ENCODE peak calls at places on chromosomes 1 and 21, in seven cellular contexts. M is CD4-positive, alpha-beta T cell; U is stomach; E is aorta; P is tibial artery; Z is GM23248; I is CD8-positive, alpha-beta T cell. C is an unnamed sample. For H3K9me3, the result is how much of the 10 kb centered on the place peaks cover.

GRCh38 chr1:20732071-20732587 is 374 bp downstream of the SH2D5 start:
- DNase-seq in U (peak), I (peak), P (no peak), Z (peak), M (peak), E (no peak), C (peak)

GRCh38 chr1:182806015-182806678 is 16.6 kb downstream of the NPL start:
- DNase-seq in M (no peak), Z (no peak), I (no peak), U (no peak), E (no peak), P (no peak), C (no peak)

GRCh38 chr1:231807498-231807897 is 180.9 kb downstream of the DISC1 start:
- DNase-seq in P (no peak), I (no peak), Z (peak), E (no peak), M (no peak), U (no peak), C (no peak)

GRCh38 chr1:23013657-23014056 is 2.0 kb downstream of the TEX46 start:
- DNase-seq in Z (no peak), M (no peak), U (no peak), I (no peak), E (no peak), P (no peak), C (no peak)

GRCh38 chr1:111990026-111990877 is 784 bp upstream of the KCND3 start:
- DNase-seq in Z (peak), E (peak), P (peak), I (no peak), U (peak), M (no peak), C (no peak)

GRCh38 chr1:8911416-8912309 is 33.2 kb upstream of the ENO1 start:
- DNase-seq in U (no peak), P (no peak), E (no peak), I (no peak), Z (no peak), M (no peak), C (no peak)

GRCh38 chr1:229005556-229005955 is 265.4 kb upstream of the RAB4A start:
- DNase-seq in I (no peak), M (no peak), P (no peak), Z (no peak), E (no peak), U (no peak), C (no peak)

GRCh38 chr1:52328615-52329014 is 37.4 kb downstream of the CC2D1B start:
- DNase-seq in Z (no peak), U (no peak), I (no peak), P (no peak), M (no peak), E (no peak), C (no peak)

GRCh38 chr1:66316464-66317155 is 217.3 kb upstream of the SGIP1 start:
- DNase-seq in U (no peak), E (no peak), I (no peak), Z (peak), P (no peak), M (no peak), C (no peak)

GRCh38 chr1:170010443-170010842 is 64.1 kb downstream of the KIFAP3 start:
- DNase-seq in E (no peak), I (no peak), M (no peak), P (peak), Z (peak), U (no peak), C (no peak)

GRCh38 chr1:61836649-61837048 is 94.4 kb downstream of the PATJ start:
- DNase-seq in P (peak), U (no peak), I (no peak), M (no peak), E (no peak), Z (no peak), C (no peak)

DNA sequence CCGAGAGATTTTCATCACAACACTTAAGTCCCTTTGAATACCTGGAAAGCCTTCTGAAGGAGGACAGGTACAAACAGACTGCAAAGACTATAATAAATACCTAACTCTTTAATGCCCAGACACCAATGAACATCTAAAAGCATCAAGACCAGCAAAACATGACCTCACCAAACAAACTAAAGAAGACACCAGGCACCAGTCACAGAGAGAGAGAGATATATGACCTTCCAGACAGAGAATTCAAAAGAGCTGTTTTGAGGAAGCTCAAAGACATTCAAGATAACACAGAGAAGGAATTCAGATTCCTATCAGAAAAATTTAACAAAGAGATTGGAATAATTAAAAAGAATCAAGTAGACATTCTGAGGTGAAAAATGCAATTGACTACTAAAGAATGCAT is 50.6 kb upstream of the ACADM start:
- DNase-seq in M (no peak), I (no peak), U (no peak), E (no peak), P (no peak), Z (no peak), C (no peak)
- H3K9me3 ChIP-seq in M (under half), I (under half), U (under half), E (under half), P (under half), Z (under half), C (under half)

DNA sequence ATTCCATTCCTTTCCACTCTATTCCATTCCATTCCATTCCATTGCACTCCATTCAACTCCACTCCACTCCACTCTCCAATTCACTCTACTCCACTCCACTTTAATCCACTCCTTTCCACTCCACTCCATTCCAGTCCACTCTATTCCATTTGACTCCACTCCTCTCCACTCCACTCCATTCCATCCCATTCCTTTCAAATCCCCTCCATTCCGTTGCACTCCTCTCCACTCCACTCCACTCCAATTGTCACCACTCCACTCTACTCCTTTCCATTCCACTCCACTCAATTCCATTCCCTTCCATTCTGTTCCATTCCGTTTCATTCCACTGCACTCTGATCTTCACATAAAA is 2563.7 kb upstream of the TPTE start:
- DNase-seq in Z (no peak), U (no peak), E (no peak), I (no peak), M (no peak), P (no peak), C (no peak)
- H3K9me3 ChIP-seq in Z (under half), U (under half), E (under half), I (under half), M (half or more), P (half or more), C (under half)

GRCh38 chr1:247841796-247842195 is at the start of gene OR11L1:
- DNase-seq in Z (no peak), U (no peak), I (no peak), M (no peak), P (no peak), E (no peak), C (no peak)

GRCh38 chr1:247845693-247846017 is 4.0 kb upstream of the OR11L1 start:
- DNase-seq in U (no peak), E (no peak), I (no peak), P (no peak), Z (no peak), M (no peak), C (no peak)

GRCh38 chr1:247845011-247845692 is 3.5 kb upstream of the OR11L1 start:
- DNase-seq in M (no peak), P (no peak), Z (no peak), I (no peak), E (no peak), U (no peak), C (no peak)

GRCh38 chr1:247840819-247841218 is 877 bp downstream of the OR11L1 start:
- DNase-seq in Z (no peak), I (no peak), U (no peak), M (no peak), P (no peak), E (no peak), C (no peak)

DNA sequence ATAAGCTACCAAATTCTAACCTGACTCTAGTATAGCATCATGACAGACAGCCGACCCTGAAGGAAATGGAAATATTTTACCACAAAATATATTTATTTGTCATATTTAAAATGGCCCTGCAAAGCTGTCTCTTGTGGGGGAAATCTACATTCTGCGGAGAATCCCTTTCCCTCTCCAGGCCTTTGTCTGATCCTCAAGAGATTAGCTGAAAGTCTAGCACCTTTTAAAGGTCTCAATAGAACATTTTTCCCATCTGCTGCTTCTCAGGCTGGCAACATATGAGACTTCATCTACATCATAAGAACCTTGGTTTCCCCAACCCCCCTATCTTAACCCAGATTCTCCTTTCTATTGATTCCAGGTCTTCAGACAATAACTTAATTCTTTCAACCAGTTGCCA is 1.7 kb upstream of the OR11L1 start:
- DNase-seq in M (no peak), P (no peak), U (no peak), E (no peak), I (no peak), Z (no peak), C (no peak)
- H3K9me3 ChIP-seq in M (under half), P (under half), U (under half), E (under half), I (under half), Z (under half), C (under half)

GRCh38 chr1:119724611-119725218 is 13.0 kb downstream of the PHGDH start:
- DNase-seq in E (no peak), Z (no peak), M (no peak), U (no peak), P (no peak), I (no peak), C (no peak)

GRCh38 chr1:119731060-119731459 is 19.3 kb downstream of the PHGDH start:
- DNase-seq in Z (no peak), U (no peak), M (no peak), E (no peak), P (no peak), I (no peak), C (no peak)

GRCh38 chr1:119729044-119729443 is 17.3 kb downstream of the PHGDH start:
- DNase-seq in U (no peak), P (no peak), I (no peak), M (no peak), E (no peak), Z (no peak), C (no peak)

GRCh38 chr1:119725626-119726025 is 13.9 kb downstream of the PHGDH start:
- DNase-seq in U (no peak), I (no peak), P (no peak), Z (no peak), M (no peak), E (no peak), C (no peak)

DNA sequence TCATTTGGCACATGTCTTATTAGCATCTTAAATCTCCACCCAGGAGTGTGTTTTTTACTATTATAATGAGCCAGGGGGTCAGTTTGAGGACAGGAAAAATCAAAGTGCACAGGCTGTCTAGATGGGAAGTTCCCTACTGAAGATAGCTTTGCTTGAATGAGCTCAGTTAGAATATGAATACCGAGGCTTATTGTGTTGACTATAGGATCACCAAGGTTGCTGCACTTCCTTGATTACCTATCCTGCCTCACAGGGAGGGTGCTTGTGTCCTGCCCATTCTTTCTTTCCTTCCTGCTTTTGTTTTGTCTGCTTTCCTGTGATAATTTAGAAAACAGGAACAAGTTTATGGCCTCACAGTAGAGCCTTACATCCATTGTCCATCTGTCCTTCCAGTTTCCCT is 16.3 kb downstream of the PHGDH start:
- DNase-seq in U (no peak), P (no peak), M (no peak), Z (no peak), I (no peak), E (no peak), C (no peak)
- H3K9me3 ChIP-seq in U (under half), P (under half), M (under half), Z (under half), I (under half), E (under half), C (under half)

GRCh38 chr21:8993284-8993942 is 1528.0 kb upstream of the TPTE start:
- DNase-seq in Z (no peak), E (no peak), U (no peak), I (no peak), M (no peak), P (no peak), C (no peak)

GRCh38 chr21:8993943-8994639 is 1527.3 kb upstream of the TPTE start:
- DNase-seq in P (no peak), U (no peak), E (no peak), I (no peak), M (no peak), Z (no peak), C (no peak)

GRCh38 chr21:8991968-8992621 is 1529.3 kb upstream of the TPTE start:
- DNase-seq in M (no peak), E (no peak), U (no peak), I (no peak), Z (no peak), P (no peak), C (no peak)

GRCh38 chr21:8991088-8991907 is 1530.1 kb upstream of the TPTE start:
- DNase-seq in U (no peak), M (no peak), P (no peak), E (no peak), Z (no peak), I (no peak), C (no peak)

DNA sequence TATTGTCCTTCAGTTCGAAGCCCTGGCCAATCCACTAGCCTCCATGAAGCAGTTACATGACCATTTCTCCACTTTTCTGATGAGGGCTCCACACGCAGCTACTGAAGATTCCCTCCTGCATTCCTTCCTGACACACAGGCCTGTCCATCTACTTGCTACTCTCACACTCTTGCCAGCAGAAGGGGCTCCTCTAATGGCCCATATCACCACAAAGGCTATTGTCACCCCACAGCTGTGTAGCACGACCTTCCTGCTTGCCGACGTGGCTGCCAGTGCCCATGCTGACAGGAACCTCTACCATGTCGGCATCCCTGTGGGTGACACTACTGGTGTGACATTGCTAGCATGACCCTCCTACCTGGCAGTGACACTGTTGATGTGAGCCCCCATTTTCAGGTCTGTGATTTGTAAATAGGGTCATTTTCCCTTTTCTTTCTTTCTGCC is 1528.6 kb upstream of the TPTE start:
- DNase-seq in Z (no peak), I (no peak), U (no peak), E (no peak), P (no peak), M (no peak), C (no peak)
- H3K9me3 ChIP-seq in Z (under half), I (under half), U (half or more), E (under half), P (under half), M (under half), C (under half)

GRCh38 chr1:5390497-5390896 is 601.7 kb downstream of the NPHP4 start:
- DNase-seq in M (no peak), P (no peak), I (no peak), Z (no peak), E (no peak), U (no peak), C (no peak)
- H3K9me3 ChIP-seq in M (under half), P (under half), I (under half), Z (under half), E (under half), U (under half), C (under half)

GRCh38 chr21:34159617-34159883 is 86.2 kb downstream of the MRPS6 start:
- DNase-seq in P (no peak), U (no peak), I (no peak), Z (no peak), M (no peak), E (no peak), C (no peak)
- H3K9me3 ChIP-seq in P (under half), U (under half), I (under half), Z (under half), M (under half), E (under half), C (under half)

GRCh38 chr21:44418108-44418875 is 37.0 kb upstream of the LRRC3 start:
- DNase-seq in U (no peak), E (peak), P (peak), I (no peak), M (no peak), Z (no peak), C (peak)

GRCh38 chr21:44416193-44416592 is 39.1 kb upstream of the LRRC3 start:
- DNase-seq in I (no peak), M (no peak), Z (no peak), U (no peak), P (peak), E (peak), C (no peak)

GRCh38 chr21:44414291-44415072 is 40.8 kb upstream of the LRRC3 start:
- DNase-seq in U (no peak), M (no peak), P (peak), Z (no peak), I (no peak), E (peak), C (no peak)

GRCh38 chr21:44415073-44416025 is 40.0 kb upstream of the LRRC3 start:
- DNase-seq in Z (no peak), E (peak), I (no peak), U (no peak), P (peak), M (no peak), C (no peak)

DNA sequence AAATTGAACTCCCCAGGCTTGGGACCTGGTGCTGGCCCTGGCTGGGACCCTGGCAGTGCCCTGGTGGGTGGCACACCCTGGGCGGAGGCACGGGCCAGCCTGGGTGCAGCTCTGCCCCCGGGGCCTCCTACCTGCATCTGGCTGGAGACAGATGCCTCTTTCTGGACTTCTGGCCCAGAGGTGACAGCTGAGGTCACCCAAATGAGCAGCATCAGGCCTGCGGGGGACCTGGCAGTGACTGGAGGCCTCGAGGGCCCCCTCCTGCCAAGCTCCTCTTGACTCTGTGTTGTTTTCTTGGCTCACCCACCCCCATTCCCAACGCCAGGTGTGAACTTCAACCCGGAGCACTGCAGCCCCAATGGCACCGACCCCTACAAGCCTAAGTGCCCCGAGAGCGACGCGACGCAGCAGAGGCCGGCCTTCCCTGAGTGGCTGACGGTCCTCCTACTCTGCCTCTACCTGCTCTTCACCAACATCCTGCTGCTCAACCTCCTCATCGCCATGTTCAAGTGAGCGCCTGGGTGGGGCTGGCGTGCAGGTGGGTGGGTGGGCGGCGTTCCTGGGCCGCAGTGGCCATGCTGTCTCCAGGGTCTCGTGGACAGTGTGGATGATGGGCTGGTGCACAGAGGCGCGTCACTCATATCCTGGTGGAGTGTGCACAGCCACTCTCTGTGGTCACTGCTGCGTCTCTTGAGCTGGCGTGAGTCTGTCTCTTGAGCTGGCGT is 41.6 kb upstream of the LRRC3 start:
- DNase-seq in I (no peak), U (peak), Z (no peak), M (no peak), P (peak), E (peak), C (no peak)
- H3K9me3 ChIP-seq in I (under half), U (under half), Z (under half), M (under half), P (under half), E (under half), C (under half)

DNA sequence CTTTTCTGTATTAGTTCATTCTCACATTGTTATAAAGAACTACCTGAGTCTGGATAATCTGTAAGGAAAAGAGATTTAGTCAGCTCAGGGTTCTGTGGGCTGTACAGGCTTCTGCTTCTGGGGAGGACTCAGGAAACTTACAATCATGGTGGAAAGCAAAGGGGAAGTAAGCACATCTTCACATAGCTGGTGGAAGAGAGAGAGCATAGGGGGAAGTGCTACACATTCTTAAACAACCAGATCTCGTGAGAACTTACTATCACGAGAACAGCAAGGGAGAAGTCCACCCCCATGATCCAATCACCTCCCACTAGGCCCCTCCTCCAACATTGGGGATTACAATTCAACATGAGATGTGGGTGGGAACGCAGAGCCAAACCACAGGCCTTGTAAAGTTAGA is 37.9 kb upstream of the AHCTF1 start:
- DNase-seq in E (no peak), I (no peak), U (no peak), P (no peak), M (no peak), Z (no peak), C (no peak)
- H3K9me3 ChIP-seq in E (under half), I (under half), U (under half), P (under half), M (under half), Z (under half), C (under half)

GRCh38 chr1:90955769-90956168 is 66.1 kb downstream of the ZNF644 start:
- DNase-seq in U (no peak), P (no peak), I (no peak), Z (no peak), M (no peak), E (no peak), C (no peak)
- H3K9me3 ChIP-seq in U (under half), P (under half), I (under half), Z (under half), M (under half), E (under half), C (under half)